ENCODE peak calls at places on chromosomes 1 and 21, in six cellular contexts. I is mucosa of descending colon, K is tibial nerve, S is GM20000, P is choroid plexus epithelial cell, M is A673. E is an unnamed sample.

GRCh38 chr1:188670837-188671236 is 1806.8 kb downstream of the BRINP3 start:
- DNase-seq in I (no peak), K (no peak), S (no peak), P (peak), M (no peak), E (no peak)

GRCh38 chr21:46424621-46425020 is 34.1 kb upstream of the DIP2A start:
- DNase-seq in I (peak), K (no peak), S (no peak), P (no peak), M (no peak), E (no peak)

GRCh38 chr1:22457356-22457755 is 5.7 kb downstream of the ZBTB40 start:
- DNase-seq in I (no peak), K (no peak), S (no peak), P (peak), M (no peak), E (no peak)

GRCh38 chr1:1253972-1254666 is 7.6 kb upstream of the C1QTNF12 start:
- DNase-seq in I (peak), K (no peak), S (no peak), P (no peak), M (no peak), E (no peak)

GRCh38 chr1:39333296-39333695 is 128.8 kb downstream of the MACF1 start:
- DNase-seq in I (no peak), K (no peak), S (no peak), P (peak), M (no peak), E (no peak)

GRCh38 chr21:46078984-46079356 is 18.9 kb upstream of the COL6A2 start:
- DNase-seq in I (no peak), K (no peak), S (no peak), P (no peak), M (no peak), E (peak)

GRCh38 chr1:220810179-220810653 is 23.5 kb downstream of the MTARC1 start:
- DNase-seq in I (peak), K (peak), S (peak), P (peak), M (peak), E (peak)

GRCh38 chr1:28329395-28330153 is 734 bp downstream of the MED18 start:
- DNase-seq in I (peak), K (no peak), S (no peak), P (peak), M (peak), E (no peak)

DNA sequence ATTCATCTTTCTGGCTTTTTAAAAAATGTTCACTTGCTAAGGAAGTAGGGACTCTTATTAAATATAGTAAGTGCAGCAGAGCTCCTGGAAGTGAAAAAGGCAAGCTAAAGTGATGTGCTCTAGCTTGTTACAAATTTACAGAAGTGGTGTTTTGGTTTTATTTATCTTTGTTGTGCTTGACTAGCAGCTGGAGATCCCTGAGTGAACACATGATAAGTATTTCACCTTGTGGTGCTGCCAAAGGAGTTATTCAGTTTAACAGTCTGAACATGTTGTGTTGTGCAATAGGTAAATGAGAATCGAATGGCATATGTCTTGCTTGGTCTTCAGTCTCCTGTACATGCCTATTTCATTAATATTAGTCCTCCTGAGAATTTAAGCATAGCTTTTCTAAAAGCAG is 315.7 kb downstream of the TPR start:
- DNase-seq in I (no peak), K (no peak), S (no peak), P (peak), M (peak), E (no peak)
- TF ChIP-seq CTCF in I (no peak), K (no peak), S (no peak), P (no peak), M (no peak), E (no peak)

GRCh38 chr1:97505816-97506215 is 415.0 kb downstream of the DPYD start:
- DNase-seq in I (no peak), K (no peak), S (peak), P (no peak), M (no peak), E (no peak)

GRCh38 chr1:97507863-97508262 is 413.0 kb downstream of the DPYD start:
- DNase-seq in I (no peak), K (no peak), S (no peak), P (no peak), M (no peak), E (no peak)

GRCh38 chr1:97506368-97506767 is 414.5 kb downstream of the DPYD start:
- DNase-seq in I (no peak), K (no peak), S (no peak), P (no peak), M (no peak), E (no peak)

GRCh38 chr1:97505289-97505688 is 415.5 kb downstream of the DPYD start:
- DNase-seq in I (no peak), K (no peak), S (no peak), P (no peak), M (no peak), E (no peak)

DNA sequence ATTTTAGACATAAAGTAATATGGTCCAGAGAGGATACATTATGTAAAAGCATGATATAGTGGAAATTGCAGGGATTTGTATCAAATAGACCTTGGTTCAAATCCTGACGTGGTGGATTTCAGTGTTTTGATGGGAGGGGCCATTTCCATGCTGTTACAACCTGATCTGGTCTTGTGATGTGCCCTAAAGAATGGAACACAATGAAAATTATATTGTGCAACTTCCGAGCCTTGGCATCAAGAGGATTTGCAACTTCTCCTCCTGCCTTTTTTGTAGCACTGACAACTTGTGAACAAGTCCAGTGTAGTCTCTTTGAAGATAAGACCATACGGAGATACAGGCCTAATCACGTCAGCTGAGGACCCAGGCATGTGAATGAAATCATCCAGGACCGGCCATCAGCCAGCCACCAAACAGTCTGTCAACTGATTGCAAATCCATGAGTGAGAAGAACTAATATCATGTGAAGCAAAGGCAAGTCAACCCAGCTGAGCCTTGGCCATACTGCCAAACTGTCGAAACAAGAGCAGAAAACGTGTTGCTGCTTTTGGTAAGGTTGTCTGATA is 412.1 kb downstream of the DPYD start:
- DNase-seq in I (no peak), K (no peak), S (no peak), P (no peak), M (no peak), E (no peak)
- TF ChIP-seq CTCF in I (no peak), K (no peak), S (no peak), P (no peak), M (no peak), E (no peak)

GRCh38 chr1:236494586-236495207 is 29.1 kb upstream of the LGALS8 start:
- DNase-seq in I (no peak), K (no peak), S (no peak), P (peak), M (no peak), E (no peak)
- TF ChIP-seq CTCF in I (no peak), K (no peak), S (no peak), P (no peak), M (no peak), E (no peak)

GRCh38 chr1:230581446-230582079 is 60.7 kb upstream of the COG2 start:
- DNase-seq in I (no peak), K (no peak), S (no peak), P (peak), M (peak), E (no peak)
- TF ChIP-seq CTCF in I (no peak), K (no peak), S (no peak), P (peak), M (peak), E (peak)

GRCh38 chr1:24324903-24325302 is 5.7 kb downstream of the GRHL3 start:
- DNase-seq in I (no peak), K (no peak), S (no peak), P (no peak), M (no peak), E (no peak)
- TF ChIP-seq CTCF in I (no peak), K (no peak), S (no peak), P (no peak), M (no peak), E (no peak)

GRCh38 chr1:235633220-235633540 is 16.4 kb downstream of the GNG4 start:
- DNase-seq in I (no peak), K (no peak), S (no peak), P (no peak), M (no peak), E (no peak)
- TF ChIP-seq CTCF in I (no peak), K (no peak), S (no peak), P (no peak), M (no peak), E (no peak)

GRCh38 chr1:11673089-11673769 is 7.7 kb downstream of the MAD2L2 start:
- DNase-seq in I (no peak), K (no peak), S (no peak), P (no peak), M (no peak), E (no peak)

GRCh38 chr1:11675362-11675761 is 5.6 kb downstream of the MAD2L2 start:
- DNase-seq in I (no peak), K (no peak), S (no peak), P (no peak), M (no peak), E (no peak)

GRCh38 chr1:11671544-11672286 is 7.7 kb downstream of the FBXO6 start:
- DNase-seq in I (no peak), K (no peak), S (no peak), P (no peak), M (no peak), E (no peak)

GRCh38 chr1:11676386-11677103 is 4.4 kb downstream of the MAD2L2 start:
- DNase-seq in I (no peak), K (no peak), S (no peak), P (no peak), M (no peak), E (no peak)

DNA sequence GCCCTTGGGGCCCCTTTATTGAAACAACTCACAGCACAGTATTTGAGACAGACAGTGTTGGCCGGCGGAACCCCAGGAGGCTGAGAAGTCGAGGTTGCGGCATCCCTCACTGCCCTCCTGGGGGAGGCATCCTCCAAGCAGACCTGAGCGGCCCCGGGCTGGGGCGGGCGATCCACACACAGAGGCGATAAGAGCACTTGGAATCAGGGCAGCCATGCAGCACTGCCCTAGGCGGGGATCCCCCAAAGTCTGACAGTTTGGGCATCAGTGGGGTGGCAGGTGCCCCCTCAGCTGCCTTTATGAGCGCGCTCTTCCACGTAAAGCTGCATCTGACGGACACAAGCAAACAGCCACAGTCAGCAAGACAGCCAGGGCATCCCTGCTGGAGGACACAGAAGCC is 6.5 kb downstream of the MAD2L2 start:
- DNase-seq in I (no peak), K (no peak), S (no peak), P (no peak), M (no peak), E (no peak)
- TF ChIP-seq CTCF in I (no peak), K (no peak), S (no peak), P (no peak), M (no peak), E (no peak)

DNA sequence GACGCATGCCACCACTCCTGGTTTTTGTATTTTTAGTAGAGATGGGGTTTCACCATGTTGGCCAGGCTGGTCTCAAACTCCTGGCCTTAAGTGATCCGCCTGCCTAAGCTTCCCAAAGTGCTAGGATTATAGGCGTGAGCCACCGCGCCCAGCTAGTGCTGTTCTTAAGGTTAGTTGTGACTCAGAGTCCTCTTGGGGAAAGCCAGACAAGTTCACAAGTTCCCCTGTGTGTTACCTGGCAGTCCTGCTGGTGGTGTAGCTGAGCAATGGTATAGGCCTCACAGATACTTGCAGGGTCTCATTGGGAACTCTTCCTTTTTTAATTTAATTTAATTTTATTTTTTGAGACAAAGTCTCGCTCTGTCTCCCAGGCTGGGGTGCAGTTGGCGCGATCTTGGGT is 10.6 kb downstream of the CFAP126 start:
- DNase-seq in I (no peak), K (no peak), S (peak), P (no peak), M (no peak), E (no peak)
- TF ChIP-seq CTCF in I (no peak), K (no peak), S (no peak), P (no peak), M (no peak), E (no peak)

DNA sequence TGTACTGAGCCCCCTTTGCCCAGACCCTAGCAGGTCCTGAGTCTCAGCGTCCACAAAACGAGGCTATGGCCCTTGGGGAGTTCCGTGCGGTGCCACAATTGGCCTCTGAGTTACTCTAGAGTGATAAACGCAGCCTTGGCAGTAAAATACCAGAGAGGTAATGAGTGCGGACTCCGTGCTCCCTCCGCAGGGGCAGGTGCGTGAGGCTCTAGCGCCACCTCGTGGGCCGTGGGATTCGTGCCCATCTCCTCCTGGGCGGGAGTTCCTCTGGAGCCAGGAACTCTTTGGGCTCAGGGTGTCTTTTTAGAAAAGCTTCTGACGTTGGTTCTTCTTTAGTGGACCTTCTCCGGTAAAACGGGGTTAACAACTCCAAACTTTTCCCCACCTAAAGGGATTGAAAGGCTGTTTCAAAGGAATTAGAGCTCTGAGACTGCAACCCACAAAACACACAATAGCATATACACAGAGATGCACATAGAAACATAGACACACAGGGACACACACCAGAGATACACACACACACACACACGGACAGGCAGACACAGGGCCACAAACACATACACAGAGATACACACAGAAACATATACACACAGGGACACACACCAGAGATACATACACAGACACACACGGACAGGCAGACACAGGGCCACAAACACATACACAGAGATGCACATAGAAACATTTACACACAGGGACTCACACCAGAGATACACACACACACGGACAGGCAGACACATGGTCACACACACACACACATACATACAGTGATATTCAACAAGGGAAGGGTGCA is 99.4 kb downstream of the KCNJ15 start:
- DNase-seq in I (peak), K (peak), S (peak), P (peak), M (peak), E (peak)
- TF ChIP-seq CTCF in I (peak), K (peak), S (peak), P (peak), M (peak), E (peak)

DNA sequence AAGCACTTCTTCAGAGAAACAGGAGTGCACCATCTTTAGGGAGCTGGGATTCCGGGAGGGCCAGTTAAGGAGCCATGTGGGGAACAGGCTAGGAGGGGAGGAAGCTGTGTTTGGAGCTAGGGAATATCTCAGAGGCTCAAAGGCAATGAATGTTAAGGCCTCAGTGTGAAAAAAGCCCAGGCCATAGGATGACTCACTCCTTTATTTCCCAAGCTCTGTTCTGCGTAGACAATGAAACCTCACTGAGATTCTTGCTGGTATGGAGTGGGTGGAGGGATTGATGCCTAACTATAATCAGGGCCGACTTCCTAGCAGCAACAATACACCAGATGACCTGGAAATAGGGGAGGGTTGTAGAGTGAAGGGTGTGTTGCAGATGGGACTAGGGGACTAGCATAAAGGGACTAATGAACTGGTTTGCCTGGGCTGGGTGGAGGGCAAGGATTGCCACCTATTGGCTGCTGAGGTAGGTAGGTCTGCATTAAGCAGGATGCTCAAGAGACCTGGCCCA is 2.1 kb downstream of the GNAT2 start:
- DNase-seq in I (no peak), K (no peak), S (no peak), P (peak), M (peak), E (no peak)
- TF ChIP-seq CTCF in I (no peak), K (no peak), S (no peak), P (peak), M (no peak), E (no peak)